ENCODE peak calls at places on chromosome 13, in seven cellular contexts. One of them, this sample, is unnamed.
A peak's percentile ranks its signal among the peaks of the same experiment; 100 is the strongest.

GRCh38 chr13:99454518-99455183 is 46.6 kb upstream of the TM9SF2 start:
- DNase-seq in effector memory CD4-positive, alpha-beta T cell: no peak
- DNase-seq in CD8-positive, alpha-beta T cell: no peak
- DNase-seq in Karpas-422: no peak
- DNase-seq in upper lobe of right lung: no peak
- DNase-seq in HepG2: no peak
- DNase-seq in adrenal gland: no peak
- DNase-seq in this sample: no peak

GRCh38 chr13:30742896-30743295 is 7.6 kb downstream of the ALOX5AP start:
- DNase-seq in effector memory CD4-positive, alpha-beta T cell: no peak
- DNase-seq in CD8-positive, alpha-beta T cell: no peak
- DNase-seq in Karpas-422: no peak
- DNase-seq in upper lobe of right lung: no peak
- DNase-seq in HepG2: no peak
- DNase-seq in adrenal gland: no peak
- DNase-seq in this sample: no peak

GRCh38 chr13:49046534-49046933 is 70.8 kb downstream of the FNDC3A start:
- DNase-seq in effector memory CD4-positive, alpha-beta T cell: no peak
- DNase-seq in CD8-positive, alpha-beta T cell: no peak
- DNase-seq in Karpas-422: no peak
- DNase-seq in upper lobe of right lung: no peak
- DNase-seq in HepG2: no peak
- DNase-seq in adrenal gland: no peak
- DNase-seq in this sample: no peak

GRCh38 chr13:44272692-44273091 is 100.9 kb upstream of the SERP2 start:
- DNase-seq in effector memory CD4-positive, alpha-beta T cell: no peak
- DNase-seq in CD8-positive, alpha-beta T cell: no peak
- DNase-seq in Karpas-422: no peak
- DNase-seq in upper lobe of right lung: no peak
- DNase-seq in HepG2: no peak
- DNase-seq in adrenal gland: no peak
- DNase-seq in this sample: no peak

GRCh38 chr13:66657165-66657895 is 572.8 kb downstream of the PCDH9 start:
- DNase-seq in effector memory CD4-positive, alpha-beta T cell: no peak
- DNase-seq in CD8-positive, alpha-beta T cell: no peak
- DNase-seq in Karpas-422: no peak
- DNase-seq in upper lobe of right lung: no peak
- DNase-seq in HepG2: peak; percentile 11
- DNase-seq in adrenal gland: peak; percentile 97
- DNase-seq in this sample: no peak

GRCh38 chr13:100694722-100695644 is 20.4 kb upstream of the TMTC4 start:
- DNase-seq in effector memory CD4-positive, alpha-beta T cell: no peak
- DNase-seq in CD8-positive, alpha-beta T cell: no peak
- DNase-seq in Karpas-422: peak; percentile 72
- DNase-seq in upper lobe of right lung: no peak
- DNase-seq in HepG2: peak; percentile 55
- DNase-seq in adrenal gland: peak; percentile 83
- DNase-seq in this sample: no peak

GRCh38 chr13:30375436-30375835 is 46.9 kb upstream of the UBE2L5 start:
- DNase-seq in effector memory CD4-positive, alpha-beta T cell: no peak
- DNase-seq in CD8-positive, alpha-beta T cell: no peak
- DNase-seq in Karpas-422: peak; percentile 77
- DNase-seq in upper lobe of right lung: no peak
- DNase-seq in HepG2: no peak
- DNase-seq in adrenal gland: no peak
- DNase-seq in this sample: no peak

GRCh38 chr13:83378901-83379300 is 503.4 kb downstream of the SLITRK1 start:
- DNase-seq in effector memory CD4-positive, alpha-beta T cell: no peak
- DNase-seq in CD8-positive, alpha-beta T cell: no peak
- DNase-seq in Karpas-422: no peak
- DNase-seq in upper lobe of right lung: no peak
- DNase-seq in HepG2: no peak
- DNase-seq in adrenal gland: no peak
- DNase-seq in this sample: no peak

GRCh38 chr13:34578471-34578870 is 363.6 kb upstream of the NBEA start:
- DNase-seq in effector memory CD4-positive, alpha-beta T cell: no peak
- DNase-seq in CD8-positive, alpha-beta T cell: no peak
- DNase-seq in Karpas-422: no peak
- DNase-seq in upper lobe of right lung: no peak
- DNase-seq in HepG2: no peak
- DNase-seq in adrenal gland: no peak
- DNase-seq in this sample: no peak

GRCh38 chr13:98519976-98520375 is 56.9 kb downstream of the STK24 start:
- DNase-seq in effector memory CD4-positive, alpha-beta T cell: no peak
- DNase-seq in CD8-positive, alpha-beta T cell: no peak
- DNase-seq in Karpas-422: no peak
- DNase-seq in upper lobe of right lung: no peak
- DNase-seq in HepG2: no peak
- DNase-seq in adrenal gland: no peak
- DNase-seq in this sample: no peak

GRCh38 chr13:47897411-47898050 is 103.5 kb downstream of the SUCLA2 start:
- DNase-seq in effector memory CD4-positive, alpha-beta T cell: no peak
- DNase-seq in CD8-positive, alpha-beta T cell: no peak
- DNase-seq in Karpas-422: no peak
- DNase-seq in upper lobe of right lung: no peak
- DNase-seq in HepG2: peak; percentile 52
- DNase-seq in adrenal gland: no peak
- DNase-seq in this sample: no peak

GRCh38 chr13:73428137-73428536 is 369.3 kb downstream of the KLF5 start:
- DNase-seq in effector memory CD4-positive, alpha-beta T cell: no peak
- DNase-seq in CD8-positive, alpha-beta T cell: no peak
- DNase-seq in Karpas-422: no peak
- DNase-seq in upper lobe of right lung: no peak
- DNase-seq in HepG2: no peak
- DNase-seq in adrenal gland: no peak
- DNase-seq in this sample: no peak

DNA sequence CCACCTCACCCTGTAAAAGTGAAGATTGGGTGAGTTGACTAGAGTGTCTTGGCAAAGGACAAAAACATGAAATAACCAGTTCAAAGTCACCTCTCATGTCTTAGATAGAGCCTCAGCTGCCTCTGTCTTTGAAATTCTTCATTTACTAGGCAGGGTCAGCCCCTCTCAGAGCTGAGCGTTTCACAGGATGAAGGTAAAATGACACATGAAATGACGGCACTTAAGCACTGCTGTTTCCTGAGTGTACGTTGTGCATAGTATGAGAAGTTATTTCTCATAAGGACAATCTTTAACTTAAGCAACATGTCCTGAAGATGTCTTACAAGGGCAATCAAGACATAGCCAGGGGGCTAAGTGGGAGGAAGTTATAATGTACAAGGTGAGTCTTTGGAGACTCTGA is 32.3 kb upstream of the SLC10A2 start:
- DNase-seq in effector memory CD4-positive, alpha-beta T cell: no peak
- DNase-seq in CD8-positive, alpha-beta T cell: no peak
- DNase-seq in Karpas-422: no peak
- DNase-seq in upper lobe of right lung: no peak
- DNase-seq in HepG2: no peak
- DNase-seq in adrenal gland: no peak
- DNase-seq in this sample: no peak
- H3K27ac ChIP-seq in effector memory CD4-positive, alpha-beta T cell: no peak overlapping the region
- H3K27ac ChIP-seq in CD8-positive, alpha-beta T cell: no peak overlapping the region
- H3K27ac ChIP-seq in Karpas-422: no peak overlapping the region
- H3K27ac ChIP-seq in upper lobe of right lung: no peak overlapping the region
- H3K27ac ChIP-seq in HepG2: no peak overlapping the region
- H3K27ac ChIP-seq in adrenal gland: no peak overlapping the region
- H3K27ac ChIP-seq in this sample: no peak overlapping the region

DNA sequence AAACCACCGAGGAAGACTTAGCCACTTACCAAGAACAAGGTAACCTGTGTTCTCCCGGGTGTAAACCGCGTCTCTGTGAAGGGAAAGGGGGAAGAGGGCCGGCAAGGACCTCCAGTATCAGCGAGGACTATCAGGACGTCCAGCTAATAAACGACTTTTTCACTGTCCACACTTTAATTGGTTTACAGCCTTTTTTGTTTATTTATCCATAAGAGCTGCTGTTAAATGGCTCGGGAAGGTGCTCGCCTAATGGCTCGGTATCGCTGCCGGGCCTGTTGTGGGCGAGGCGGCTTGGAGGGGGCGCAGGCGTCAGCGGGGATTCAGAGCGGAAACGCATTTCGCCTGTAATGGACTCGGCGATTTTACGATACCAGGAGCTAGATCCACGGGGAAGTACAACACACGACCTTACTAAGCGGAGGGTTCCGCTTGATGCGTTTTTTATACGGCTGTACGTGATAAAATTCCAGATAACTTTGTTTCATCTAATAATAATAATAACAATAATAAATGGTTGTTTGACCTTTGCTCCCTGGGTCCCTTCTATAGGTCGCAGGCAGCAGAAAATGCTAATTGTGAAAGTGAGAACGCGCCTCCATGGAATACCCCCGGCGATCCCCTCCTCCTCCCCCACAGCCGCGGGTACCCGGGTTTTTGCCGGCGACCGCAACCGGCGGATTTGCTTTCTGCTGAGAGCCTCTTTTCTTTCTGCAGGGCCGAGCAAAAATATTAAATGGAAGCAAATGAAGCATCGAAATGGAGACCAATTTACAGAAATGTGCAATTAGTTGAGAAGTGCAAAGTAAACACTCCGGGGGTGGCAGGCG is 2.5 kb upstream of the PDX1 start:
- DNase-seq in effector memory CD4-positive, alpha-beta T cell: no peak
- DNase-seq in CD8-positive, alpha-beta T cell: no peak
- DNase-seq in Karpas-422: no peak
- DNase-seq in upper lobe of right lung: no peak
- DNase-seq in HepG2: no peak
- DNase-seq in adrenal gland: no peak
- DNase-seq in this sample: no peak
- H3K9me3 ChIP-seq in effector memory CD4-positive, alpha-beta T cell: no peaks in the 10 kb centered on the region
- H3K9me3 ChIP-seq in CD8-positive, alpha-beta T cell: no peaks in the 10 kb centered on the region
- H3K9me3 ChIP-seq in Karpas-422: no peaks in the 10 kb centered on the region
- H3K9me3 ChIP-seq in upper lobe of right lung: no peaks in the 10 kb centered on the region
- H3K9me3 ChIP-seq in HepG2: no peaks in the 10 kb centered on the region
- H3K9me3 ChIP-seq in adrenal gland: no peaks in the 10 kb centered on the region
- H3K9me3 ChIP-seq in this sample: no peaks in the 10 kb centered on the region

DNA sequence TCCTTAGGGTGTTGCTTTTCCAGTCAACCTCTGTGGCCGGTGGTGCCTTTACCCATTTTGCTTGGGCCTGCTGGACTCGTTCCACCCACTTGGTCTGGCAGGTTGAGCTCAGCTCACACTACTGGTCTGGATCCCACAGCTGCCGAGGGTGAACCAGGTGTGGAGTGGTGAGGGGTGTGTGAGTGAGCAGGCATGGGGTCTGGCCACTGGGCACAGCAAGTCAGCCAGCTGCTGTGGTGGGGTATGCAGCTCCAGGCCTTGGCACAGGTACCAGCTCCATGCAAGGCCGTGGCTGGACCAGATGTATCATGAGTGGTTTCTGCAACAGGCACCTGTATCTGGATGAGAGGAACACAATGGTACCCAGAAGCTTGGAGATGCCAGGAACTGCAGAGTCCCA is 277.6 kb upstream of the KLHL1 start:
- DNase-seq in effector memory CD4-positive, alpha-beta T cell: no peak
- DNase-seq in CD8-positive, alpha-beta T cell: peak; percentile 17
- DNase-seq in Karpas-422: no peak
- DNase-seq in upper lobe of right lung: no peak
- DNase-seq in HepG2: no peak
- DNase-seq in adrenal gland: no peak
- DNase-seq in this sample: no peak
- H3K27ac ChIP-seq in effector memory CD4-positive, alpha-beta T cell: no peak overlapping the region
- H3K27ac ChIP-seq in CD8-positive, alpha-beta T cell: no peak overlapping the region
- H3K27ac ChIP-seq in Karpas-422: no peak overlapping the region
- H3K27ac ChIP-seq in upper lobe of right lung: no peak overlapping the region
- H3K27ac ChIP-seq in HepG2: no peak overlapping the region
- H3K27ac ChIP-seq in adrenal gland: no peak overlapping the region
- H3K27ac ChIP-seq in this sample: no peak overlapping the region

GRCh38 chr13:109727251-109727650 is 59.1 kb downstream of the IRS2 start:
- DNase-seq in effector memory CD4-positive, alpha-beta T cell: no peak
- DNase-seq in CD8-positive, alpha-beta T cell: no peak
- DNase-seq in Karpas-422: no peak
- DNase-seq in upper lobe of right lung: no peak
- DNase-seq in HepG2: no peak
- DNase-seq in adrenal gland: no peak
- DNase-seq in this sample: no peak

GRCh38 chr13:109723046-109723445 is 63.3 kb downstream of the IRS2 start:
- DNase-seq in effector memory CD4-positive, alpha-beta T cell: no peak
- DNase-seq in CD8-positive, alpha-beta T cell: no peak
- DNase-seq in Karpas-422: no peak
- DNase-seq in upper lobe of right lung: no peak
- DNase-seq in HepG2: no peak
- DNase-seq in adrenal gland: no peak
- DNase-seq in this sample: no peak

GRCh38 chr13:109725995-109726637 is 60.3 kb downstream of the IRS2 start:
- DNase-seq in effector memory CD4-positive, alpha-beta T cell: no peak
- DNase-seq in CD8-positive, alpha-beta T cell: no peak
- DNase-seq in Karpas-422: no peak
- DNase-seq in upper lobe of right lung: no peak
- DNase-seq in HepG2: no peak
- DNase-seq in adrenal gland: no peak
- DNase-seq in this sample: no peak

GRCh38 chr13:109724603-109725002 is 61.8 kb downstream of the IRS2 start:
- DNase-seq in effector memory CD4-positive, alpha-beta T cell: no peak
- DNase-seq in CD8-positive, alpha-beta T cell: no peak
- DNase-seq in Karpas-422: no peak
- DNase-seq in upper lobe of right lung: no peak
- DNase-seq in HepG2: no peak
- DNase-seq in adrenal gland: no peak
- DNase-seq in this sample: no peak

GRCh38 chr13:109725297-109725696 is 61.1 kb downstream of the IRS2 start:
- DNase-seq in effector memory CD4-positive, alpha-beta T cell: no peak
- DNase-seq in CD8-positive, alpha-beta T cell: no peak
- DNase-seq in Karpas-422: no peak
- DNase-seq in upper lobe of right lung: no peak
- DNase-seq in HepG2: no peak
- DNase-seq in adrenal gland: no peak
- DNase-seq in this sample: no peak
- H3K9me3 ChIP-seq in effector memory CD4-positive, alpha-beta T cell: no peaks in the 10 kb centered on the region
- H3K9me3 ChIP-seq in CD8-positive, alpha-beta T cell: no peaks in the 10 kb centered on the region
- H3K9me3 ChIP-seq in Karpas-422: no peaks in the 10 kb centered on the region
- H3K9me3 ChIP-seq in upper lobe of right lung: no peaks in the 10 kb centered on the region
- H3K9me3 ChIP-seq in HepG2: no peaks in the 10 kb centered on the region
- H3K9me3 ChIP-seq in adrenal gland: no peaks in the 10 kb centered on the region
- H3K9me3 ChIP-seq in this sample: no peaks in the 10 kb centered on the region

This sample was measured in naive thymus-derived CD4-positive, alpha-beta T cell.